ENCODE peak calls at places on chromosomes 4 and X, in eight cellular contexts. B, E, D, L, P, V, O and C are unnamed samples.

GRCh38 chr4:20078644-20079043 is 173.1 kb upstream of the SLIT2 start:
- DNase-seq in E (no peak), V (no peak), L (no peak), O (no peak), D (no peak), B (no peak), P (no peak), C (no peak)

GRCh38 chrX:18833071-18833731 is 125.8 kb downstream of the PPEF1 start:
- DNase-seq in V (no peak), P (peak; percentile 31), D (peak; percentile 7), E (no peak), O (no peak), L (no peak), B (peak; percentile 35), C (peak; percentile 28)

GRCh38 chr4:155025762-155026457 is 182.5 kb upstream of the NPY2R start:
- DNase-seq in D (peak; percentile 82), L (peak; percentile 52), P (peak; percentile 7), V (no peak), O (no peak), B (no peak), E (no peak), C (no peak)

GRCh38 chr4:120026853-120027252 is 39.8 kb downstream of the MAD2L1 start:
- DNase-seq in D (no peak), O (no peak), P (no peak), E (no peak), B (no peak), L (no peak), V (no peak), C (no peak)

GRCh38 chr4:35700663-35701062 is 543.7 kb downstream of the ARAP2 start:
- DNase-seq in B (no peak), O (no peak), P (no peak), D (no peak), V (no peak), L (no peak), E (no peak), C (no peak)

GRCh38 chr4:48985976-48986653 is at the start of gene CWH43:
- DNase-seq in E (no peak), P (no peak), O (no peak), B (no peak), V (no peak), L (no peak), D (no peak), C (no peak)

GRCh38 chr4:37845201-37845600 is 18.7 kb downstream of the PGM2 start:
- DNase-seq in V (no peak), D (no peak), O (no peak), L (no peak), B (no peak), P (no peak), E (no peak), C (no peak)

GRCh38 chr4:82528868-82529267 is 32.9 kb downstream of the TMEM150C start:
- DNase-seq in E (no peak), L (no peak), O (no peak), D (no peak), B (no peak), V (no peak), P (no peak), C (no peak)

GRCh38 chr4:150518559-150518958 is 63.4 kb upstream of the MAB21L2 start:
- DNase-seq in D (no peak), E (no peak), L (no peak), V (no peak), P (peak; percentile 68), O (no peak), B (no peak), C (no peak)

GRCh38 chr4:80393970-80394250 is 58.4 kb downstream of the CFAP299 start:
- DNase-seq in D (no peak), P (no peak), V (no peak), E (no peak), L (no peak), B (no peak), O (no peak), C (no peak)

GRCh38 chrX:152865232-152865920 is 32.5 kb upstream of the ZNF185 start:
- DNase-seq in V (no peak), E (no peak), D (no peak), P (no peak), B (no peak), O (no peak), L (no peak), C (no peak)

GRCh38 chrX:130916636-130917422 is 13.8 kb upstream of the ENOX2 start:
- DNase-seq in E (no peak), B (peak; percentile 32), L (peak; percentile 39), O (no peak), D (peak; percentile 37), V (peak; percentile 9), P (peak; percentile 23), C (no peak)

GRCh38 chr4:105709081-105709450 is 482 bp downstream of the GSTCD start:
- DNase-seq in B (no peak), P (peak; percentile 11), E (no peak), D (peak; percentile 35), L (peak; percentile 15), O (peak; percentile 66), V (no peak), C (no peak)

GRCh38 chr4:169315530-169316306 is 45.0 kb upstream of the SH3RF1 start:
- DNase-seq in B (no peak), P (peak; percentile 74), D (no peak), O (no peak), E (peak; percentile 57), V (no peak), L (no peak), C (no peak)

GRCh38 chr4:2689114-2689513 is 67.0 kb downstream of the TNIP2 start:
- DNase-seq in B (no peak), L (no peak), V (peak; percentile 16), D (no peak), P (no peak), O (no peak), E (no peak), C (no peak)

GRCh38 chrX:427812-428725 is 41.4 kb upstream of the PPP2R3B start:
- DNase-seq in O (no peak), L (peak; percentile 28), V (no peak), P (no peak), E (no peak), D (no peak), B (no peak), C (no peak)
- TF ChIP-seq CTCF in O (no peak), L (no peak), V (peak; percentile 38), P (no peak), E (peak; percentile 31), D (no peak), B (no peak), C (peak; percentile 41)

GRCh38 chr4:63965875-63966274 is 443.4 kb downstream of the TECRL start:
- DNase-seq in P (no peak), E (no peak), D (no peak), B (no peak), V (no peak), L (no peak), O (no peak), C (no peak)
- TF ChIP-seq CTCF in P (no peak), E (no peak), D (no peak), B (no peak), V (no peak), L (no peak), O (no peak), C (no peak)

GRCh38 chrX:133249659-133250058 is 31.5 kb upstream of the TFDP3 start:
- DNase-seq in O (no peak), D (no peak), V (no peak), L (no peak), E (no peak), P (no peak), B (no peak), C (no peak)
- TF ChIP-seq CTCF in O (no peak), D (no peak), V (no peak), L (no peak), E (no peak), P (no peak), B (no peak), C (no peak)

GRCh38 chrX:85627363-85627762 is 247.9 kb upstream of the POF1B start:
- DNase-seq in B (no peak), E (no peak), V (no peak), P (no peak), L (no peak), D (no peak), O (no peak), C (no peak)
- TF ChIP-seq CTCF in B (no peak), E (no peak), V (peak; percentile 12), P (peak; percentile 6), L (no peak), D (no peak), O (no peak), C (peak; percentile 3)